ENCODE peak calls at places on chromosomes 12 and 14, in ten cellular contexts. B is fibroblast of lung, M is hepatocyte, G is lower lobe of right lung, S is spleen, A is gastrocnemius medialis, Q is pancreas, T is GM23338, D is heart left ventricle, L is uterus. C is an unnamed sample.
A peak's percentile ranks its signal among the peaks of the same experiment; 100 is the strongest.

GRCh38 chr12:52197371-52198231 is 5.8 kb upstream of the KRT80 start:
- DNase-seq in B (no peak), M (no peak), G (peak; percentile 75), S (no peak), A (peak; percentile 43), Q (peak; percentile 70), T (no peak), D (peak; percentile 62), L (no peak), C (no peak)

GRCh38 chr12:74980510-74980909 is 229.1 kb downstream of the KCNC2 start:
- DNase-seq in B (peak; percentile 0), M (peak; percentile 25), G (no peak), S (no peak), A (no peak), Q (no peak), T (no peak), D (no peak), L (no peak), C (no peak)

GRCh38 chr14:100393362-100393761 is 70.2 kb downstream of the SLC25A47 start:
- DNase-seq in B (no peak), M (no peak), G (no peak), S (peak; percentile 48), A (no peak), Q (no peak), T (no peak), D (no peak), L (no peak), C (no peak)

GRCh38 chr14:21494902-21495762 is 16.0 kb downstream of the METTL3 start:
- DNase-seq in B (peak; percentile 59), M (no peak), G (no peak), S (no peak), A (no peak), Q (no peak), T (no peak), D (no peak), L (no peak), C (no peak)

GRCh38 chr12:9792961-9793617 is 32.4 kb upstream of the CD69 start:
- DNase-seq in B (peak; percentile 81), M (no peak), G (no peak), S (no peak), A (no peak), Q (no peak), T (no peak), D (no peak), L (no peak), C (no peak)

GRCh38 chr12:6618483-6618882 is 11.3 kb upstream of the CHD4 start:
- DNase-seq in B (no peak), M (no peak), G (no peak), S (no peak), A (no peak), Q (no peak), T (no peak), D (peak; percentile 33), L (no peak), C (no peak)

GRCh38 chr14:104681689-104682074 is 7.7 kb upstream of the INF2 start:
- DNase-seq in B (peak; percentile 86), M (peak; percentile 84), G (peak; percentile 87), S (peak; percentile 88), A (peak; percentile 35), Q (peak; percentile 70), T (peak; percentile 94), D (peak; percentile 94), L (peak; percentile 89), C (no peak)

GRCh38 chr12:4278582-4278939 is 5.0 kb downstream of the CCND2 start:
- DNase-seq in B (no peak), M (peak; percentile 71), G (peak; percentile 90), S (peak; percentile 87), A (peak; percentile 45), Q (no peak), T (no peak), D (peak; percentile 89), L (no peak), C (no peak)

GRCh38 chr12:8698132-8698829 is 490 bp downstream of the RIMKLB start:
- DNase-seq in B (peak; percentile 55), M (peak; percentile 84), G (peak; percentile 81), S (peak; percentile 92), A (no peak), Q (peak; percentile 55), T (peak; percentile 72), D (peak; percentile 78), L (peak; percentile 64), C (peak; percentile 17)

GRCh38 chr14:87690076-87690661 is 302.8 kb downstream of the GALC start:
- DNase-seq in B (no peak), M (peak; percentile 54), G (no peak), S (no peak), A (no peak), Q (no peak), T (peak; percentile 50), D (no peak), L (no peak), C (no peak)

GRCh38 chr14:20644520-20644919 is 3.0 kb upstream of the OR6S1 start:
- DNase-seq in B (no peak), M (no peak), G (no peak), S (no peak), A (no peak), Q (no peak), T (no peak), D (no peak), L (no peak), C (no peak)

GRCh38 chr12:28489256-28489655 is 299.0 kb downstream of the CCDC91 start:
- DNase-seq in B (peak; percentile 78), M (no peak), G (no peak), S (no peak), A (no peak), Q (no peak), T (no peak), D (no peak), L (no peak), C (no peak)

GRCh38 chr14:75459099-75459741 is 31.4 kb downstream of the JDP2 start:
- DNase-seq in B (no peak), M (no peak), G (peak; percentile 69), S (peak; percentile 90), A (peak; percentile 84), Q (peak; percentile 91), T (peak; percentile 40), D (peak; percentile 78), L (no peak), C (no peak)

GRCh38 chr12:28446031-28446430 is 255.8 kb downstream of the CCDC91 start:
- DNase-seq in B (peak; percentile 80), M (no peak), G (no peak), S (no peak), A (no peak), Q (no peak), T (no peak), D (no peak), L (no peak), C (no peak)

GRCh38 chr12:34373926-34374325 is 351.6 kb downstream of the ALG10 start:
- DNase-seq in B (no peak), M (no peak), G (no peak), S (no peak), A (no peak), Q (no peak), T (no peak), D (no peak), L (no peak), C (no peak)

GRCh38 chr12:34368079-34368478 is 345.8 kb downstream of the ALG10 start:
- DNase-seq in B (no peak), M (no peak), G (no peak), S (no peak), A (no peak), Q (no peak), T (no peak), D (no peak), L (no peak), C (no peak)

GRCh38 chr12:34376133-34376799 is 354.0 kb downstream of the ALG10 start:
- DNase-seq in B (no peak), M (no peak), G (no peak), S (no peak), A (no peak), Q (no peak), T (no peak), D (no peak), L (no peak), C (no peak)

GRCh38 chr12:34371050-34371449 is 348.8 kb downstream of the ALG10 start:
- DNase-seq in B (no peak), M (no peak), G (no peak), S (no peak), A (no peak), Q (no peak), T (no peak), D (no peak), L (no peak), C (no peak)

DNA sequence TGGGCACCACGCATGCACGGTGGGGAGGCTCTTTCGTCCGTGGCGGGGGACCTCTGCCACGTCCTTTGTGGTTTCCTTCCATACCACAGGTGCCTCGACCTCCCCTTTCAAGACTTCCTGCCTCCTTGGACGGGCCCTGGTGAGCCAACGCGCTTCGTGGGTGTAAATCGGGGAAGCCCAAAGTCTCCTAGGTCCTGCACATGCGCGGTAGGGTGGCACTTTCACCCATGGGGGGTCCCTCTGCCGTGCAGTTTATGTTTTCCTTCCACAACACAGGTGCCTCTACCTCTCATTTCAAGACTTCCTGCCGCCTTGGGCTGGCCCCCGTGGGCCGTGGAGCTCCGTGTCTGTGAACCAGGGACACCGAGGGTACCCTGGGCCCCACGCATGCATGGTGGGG is 349.7 kb downstream of the ALG10 start:
- DNase-seq in B (no peak), M (no peak), G (no peak), S (no peak), A (no peak), Q (no peak), T (no peak), D (no peak), L (no peak), C (no peak)
- TF ChIP-seq CTCF in B (no peak), M (no peak), G (no peak), S (no peak), A (no peak), Q (no peak), T (no peak), D (no peak), L (no peak), C (no peak)

GRCh38 chr14:93926209-93926872 is 803 bp upstream of the FAM181A start:
- DNase-seq in B (no peak), M (no peak), G (peak; percentile 67), S (no peak), A (no peak), Q (no peak), T (no peak), D (no peak), L (no peak), C (no peak)
- H3K27ac ChIP-seq in B (no peak overlapping the region), M (no peak overlapping the region), G (no peak overlapping the region), S (no peak overlapping the region), A (no peak overlapping the region), Q (no peak overlapping the region), T (no peak overlapping the region), D (no peak overlapping the region), L (no peak overlapping the region), C (no peak overlapping the region)

GRCh38 chr12:99282670-99283069 is 364.9 kb upstream of the GARIN6 start:
- DNase-seq in B (no peak), M (no peak), G (no peak), S (no peak), A (no peak), Q (no peak), T (no peak), D (no peak), L (no peak), C (no peak)
- H3K27me3 ChIP-seq in B (no peaks in the 10 kb centered on the region), M (no peaks in the 10 kb centered on the region), G (no peaks in the 10 kb centered on the region), S (no peaks in the 10 kb centered on the region), A (no peaks in the 10 kb centered on the region), Q (no peaks in the 10 kb centered on the region), T (no peaks in the 10 kb centered on the region), D (no peaks in the 10 kb centered on the region), L (no peaks in the 10 kb centered on the region), C (no peaks in the 10 kb centered on the region)

DNA sequence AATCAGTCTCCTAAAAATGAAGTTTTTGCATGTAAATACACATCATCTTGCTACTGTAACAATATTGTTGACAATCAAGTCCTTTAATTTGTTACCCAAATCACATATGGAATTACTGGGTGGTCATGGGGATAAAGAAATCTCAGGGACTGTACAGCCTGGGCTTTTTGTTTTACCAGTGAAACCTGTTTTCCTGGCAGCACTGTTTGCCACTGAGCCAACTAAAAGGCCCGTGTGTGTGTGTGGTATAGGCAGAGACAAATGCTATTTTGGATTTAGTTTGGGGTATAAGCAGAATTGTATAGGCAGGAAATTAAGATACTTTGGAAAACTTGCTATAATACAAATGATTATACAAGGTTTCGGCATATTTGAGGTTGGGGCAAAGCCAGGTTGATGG is 5.7 kb downstream of the NUP37 start:
- DNase-seq in B (no peak), M (no peak), G (no peak), S (no peak), A (no peak), Q (no peak), T (no peak), D (no peak), L (no peak), C (no peak)
- TF ChIP-seq CTCF in B (no peak), M (no peak), G (no peak), S (no peak), A (no peak), Q (no peak), T (no peak), D (no peak), L (no peak), C (no peak)

C was measured in CD4-positive, alpha-beta T cell.